ENCODE peak calls at places on chromosomes 11 and 22, in six cellular contexts. P is HCT116, M is left ventricle myocardium inferior, F is endothelial cell of umbilical vein, T is aorta, I is cardiac muscle cell. Y is an unnamed sample.
A peak's percentile ranks its signal among the peaks of the same experiment; 100 is the strongest.

GRCh38 chr11:32374261-32374711 is 61.1 kb downstream of the WT1 start:
- DNase-seq in M (no peak), F (peak; percentile 35), I (peak; percentile 67), P (peak; percentile 19), T (no peak), Y (peak; percentile 13)

GRCh38 chr22:48171294-48171693 is 1408.8 kb downstream of the TBC1D22A start:
- DNase-seq in F (no peak), T (no peak), M (no peak), P (no peak), I (no peak), Y (no peak)

GRCh38 chr11:129637473-129637872 is 178.2 kb upstream of the TMEM45B start:
- DNase-seq in T (no peak), P (no peak), I (no peak), F (no peak), M (no peak), Y (no peak)

GRCh38 chr11:73350908-73351636 is 25.1 kb upstream of the RELT start:
- DNase-seq in P (peak; percentile 41), M (peak; percentile 46), F (peak; percentile 73), I (peak; percentile 86), T (no peak), Y (peak; percentile 48)

GRCh38 chr11:122189259-122189658 is 73.2 kb upstream of the BLID start:
- DNase-seq in T (no peak), P (peak; percentile 90), I (peak; percentile 94), M (no peak), F (peak; percentile 94), Y (peak; percentile 95)

GRCh38 chr11:75603791-75604736 is 42.0 kb downstream of the SERPINH1 start:
- DNase-seq in I (peak; percentile 90), T (no peak), M (no peak), P (no peak), F (peak; percentile 92), Y (peak; percentile 57)

GRCh38 chr11:16789061-16789415 is 50.6 kb downstream of the C11orf58 start:
- DNase-seq in I (no peak), T (peak; percentile 72), F (no peak), M (no peak), P (no peak), Y (no peak)

GRCh38 chr11:21474529-21474928 is 718.4 kb upstream of the ANO5 start:
- DNase-seq in P (no peak), M (no peak), I (no peak), F (no peak), T (no peak), Y (no peak)

GRCh38 chr22:21025266-21025665 is 7.1 kb downstream of the SLC7A4 start:
- DNase-seq in P (no peak), T (no peak), I (no peak), M (no peak), F (no peak), Y (no peak)

GRCh38 chr22:49229483-49230193 is 598.0 kb downstream of the BRD1 start:
- DNase-seq in T (no peak), I (no peak), M (no peak), P (no peak), F (no peak), Y (no peak)

GRCh38 chr22:30262917-30263741 is 3.5 kb downstream of the OSM start:
- DNase-seq in F (peak; percentile 57), I (peak; percentile 76), M (peak; percentile 75), T (peak; percentile 94), P (no peak), Y (no peak)

GRCh38 chr11:65165847-65166317 is 4.2 kb upstream of the SPDYC start:
- DNase-seq in F (no peak), T (peak; percentile 31), M (no peak), I (peak; percentile 23), P (no peak), Y (no peak)

GRCh38 chr11:65262381-65262680 is 569 bp downstream of the POLA2 start:
- DNase-seq in P (no peak), F (no peak), M (no peak), I (no peak), T (no peak), Y (no peak)

GRCh38 chr22:39097098-39098020 is at the start of gene APOBEC3H:
- DNase-seq in M (no peak), I (peak; percentile 6), T (peak; percentile 77), P (peak; percentile 16), F (no peak), Y (no peak)

GRCh38 chr22:35425971-35426800 is 26.2 kb downstream of the MCM5 start:
- DNase-seq in F (no peak), P (no peak), M (no peak), T (no peak), I (no peak), Y (no peak)

GRCh38 chr11:78192911-78193341 is 4.2 kb downstream of the USP35 start:
- DNase-seq in P (no peak), T (peak; percentile 70), F (no peak), M (no peak), I (peak; percentile 28), Y (no peak)

GRCh38 chr11:57639321-57640067 is 10.2 kb downstream of the YPEL4 start:
- DNase-seq in F (peak; percentile 42), T (no peak), P (no peak), M (no peak), I (peak; percentile 85), Y (no peak)

GRCh38 chr11:93054279-93054678 is 84.8 kb downstream of the MTNR1B start:
- DNase-seq in M (no peak), P (no peak), T (no peak), I (no peak), F (no peak), Y (no peak)

GRCh38 chr11:9016916-9017642 is 13.3 kb upstream of the NRIP3 start:
- DNase-seq in T (no peak), I (no peak), P (no peak), F (peak; percentile 45), M (no peak), Y (no peak)

GRCh38 chr11:46733234-46733633 is 14.2 kb downstream of the F2 start:
- DNase-seq in P (no peak), F (no peak), T (no peak), M (no peak), I (no peak), Y (no peak)

GRCh38 chr11:33773399-33774355 is 643 bp downstream of the FBXO3 start:
- DNase-seq in I (no peak), T (no peak), P (no peak), M (no peak), F (peak; percentile 40), Y (no peak)

GRCh38 chr11:36139767-36140166 is 149.5 kb downstream of the COMMD9 start:
- DNase-seq in F (no peak), T (no peak), P (no peak), M (no peak), I (no peak), Y (no peak)

GRCh38 chr11:2481253-2481652 is 36.4 kb downstream of the KCNQ1 start:
- DNase-seq in T (no peak), M (no peak), F (no peak), P (no peak), I (no peak), Y (no peak)

GRCh38 chr11:14578551-14578956 is 58.4 kb upstream of the PSMA1 start:
- DNase-seq in F (peak; percentile 87), T (no peak), M (no peak), I (peak; percentile 96), P (no peak), Y (no peak)

GRCh38 chr22:22400964-22401363 is 107.6 kb downstream of the ZNF280B start:
- DNase-seq in M (no peak), F (no peak), P (no peak), T (no peak), I (no peak), Y (no peak)

GRCh38 chr11:44861829-44862545 is 88.7 kb downstream of the TP53I11 start:
- DNase-seq in I (peak; percentile 99), P (peak; percentile 89), T (peak; percentile 94), F (peak; percentile 79), M (peak; percentile 44), Y (peak; percentile 89)

GRCh38 chr11:107457205-107457557 is 444 bp downstream of the CWF19L2 start:
- DNase-seq in F (no peak), P (no peak), I (peak; percentile 9), M (no peak), T (no peak), Y (peak; percentile 12)

GRCh38 chr22:24685804-24686203 is 82.8 kb downstream of the GGT1 start:
- DNase-seq in T (no peak), I (peak; percentile 53), F (no peak), P (no peak), M (peak; percentile 36), Y (no peak)
- H3K4me3 ChIP-seq in T (peak overlapping the region; percentile 16), I (no peak overlapping the region), F (no peak overlapping the region), P (no peak overlapping the region), M (peak overlapping the region; percentile 47), Y (no peak overlapping the region)

GRCh38 chr22:19788661-19789225 is 28.2 kb downstream of the TBX1 start:
- DNase-seq in T (no peak), I (no peak), F (no peak), P (no peak), M (no peak), Y (no peak)

GRCh38 chr22:19785461-19786263 is 25.1 kb downstream of the TBX1 start:
- DNase-seq in F (no peak), I (no peak), P (no peak), T (no peak), M (no peak), Y (no peak)

GRCh38 chr22:19786264-19786585 is 25.6 kb downstream of the TBX1 start:
- DNase-seq in P (no peak), T (no peak), I (no peak), F (no peak), M (no peak), Y (no peak)

GRCh38 chr22:19787849-19788141 is 27.2 kb downstream of the TBX1 start:
- DNase-seq in P (no peak), I (no peak), M (no peak), F (no peak), T (no peak), Y (no peak)

GRCh38 chr22:19786959-19787848 is 26.6 kb downstream of the TBX1 start:
- DNase-seq in T (no peak), F (no peak), I (no peak), P (no peak), M (no peak), Y (no peak)
- H3K4me3 ChIP-seq in T (no peak overlapping the region), F (no peak overlapping the region), I (no peak overlapping the region), P (no peak overlapping the region), M (no peak overlapping the region), Y (no peak overlapping the region)

DNA sequence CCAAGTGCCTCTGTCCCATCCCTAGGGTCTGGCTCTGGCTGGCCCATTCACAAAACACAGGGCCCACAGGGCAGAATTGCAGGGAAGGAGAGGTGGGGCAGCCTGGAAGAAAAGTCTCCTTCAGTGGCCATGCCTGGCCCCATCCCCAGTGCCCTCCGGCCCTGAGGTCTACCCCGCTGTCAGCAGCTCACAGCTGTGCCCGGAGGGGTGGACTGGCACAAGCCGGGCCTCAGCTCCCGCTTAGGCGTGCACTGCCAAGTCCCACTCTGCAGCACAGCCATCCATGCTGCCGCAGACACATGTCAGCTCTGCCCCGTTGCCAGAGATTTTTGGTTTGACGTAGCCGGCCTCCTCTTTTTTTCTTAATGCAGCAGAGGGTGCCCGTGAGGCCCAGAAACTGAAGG is 3.9 kb upstream of the SCN2B start:
- DNase-seq in M (peak; percentile 85), T (no peak), F (no peak), P (peak; percentile 55), I (peak; percentile 48), Y (no peak)
- H3K4me3 ChIP-seq in M (peak overlapping the region; percentile 36), T (no peak overlapping the region), F (no peak overlapping the region), P (no peak overlapping the region), I (no peak overlapping the region), Y (no peak overlapping the region)

DNA sequence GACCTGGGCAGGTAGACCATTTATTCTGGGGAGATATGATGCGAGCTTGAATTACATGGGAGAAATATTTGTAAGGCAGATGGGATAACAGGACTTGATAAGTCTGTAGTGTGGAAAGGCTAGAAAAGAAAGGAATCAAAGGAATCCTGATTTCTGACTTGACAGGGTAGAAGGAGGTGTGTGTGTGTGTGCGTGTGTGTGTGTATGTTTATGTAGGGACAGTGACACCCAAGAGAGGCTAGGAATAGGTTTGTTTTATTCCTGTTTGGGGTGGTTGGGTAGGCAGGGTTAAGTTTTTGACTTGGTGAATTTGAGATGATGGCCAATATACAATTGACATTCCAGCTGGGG is 390 bp upstream of the HTATIP2 start:
- DNase-seq in M (no peak), P (no peak), F (no peak), T (no peak), I (no peak), Y (no peak)
- H3K4me3 ChIP-seq in M (peak overlapping the region; percentile 98), P (peak overlapping the region; percentile 62), F (peak overlapping the region; percentile 12), T (no peak overlapping the region), I (peak overlapping the region; percentile 24), Y (peak overlapping the region; percentile 70)

Y was measured in Panc1.